ENCODE peak calls at places on chromosomes 6 and 20, in ten cellular contexts. B, O, E, G, R, J, L, P, F and M are unnamed samples.

GRCh38 chr6:113095836-113096235 is 748.7 kb downstream of the RFPL4B start:
- DNase-seq in E (no peak), P (no peak), F (no peak), O (no peak), R (no peak), B (no peak), J (no peak), L (no peak), G (no peak), M (no peak)

GRCh38 chr6:116438590-116439448 is 22.4 kb upstream of the CALHM6 start:
- DNase-seq in E (no peak), L (no peak), F (no peak), P (no peak), O (no peak), G (no peak), B (no peak), R (no peak), J (no peak), M (no peak)

GRCh38 chr20:53809242-53809641 is 215.6 kb upstream of the ZNF217 start:
- DNase-seq in L (no peak), G (no peak), F (no peak), B (no peak), P (no peak), O (no peak), J (no peak), E (no peak), R (no peak), M (no peak)

GRCh38 chr6:25083784-25084507 is 148.2 kb upstream of the RIPOR2 start:
- DNase-seq in P (no peak), B (no peak), F (no peak), E (no peak), O (no peak), R (no peak), L (no peak), J (no peak), G (no peak), M (no peak)

GRCh38 chr20:15616626-15617025 is 956.6 kb downstream of the KIF16B start:
- DNase-seq in B (no peak), O (no peak), P (peak), E (no peak), F (no peak), R (no peak), L (no peak), G (no peak), J (no peak), M (no peak)

GRCh38 chr20:11352041-11352440 is 565.7 kb upstream of the BTBD3 start:
- DNase-seq in G (no peak), E (no peak), B (no peak), P (no peak), O (no peak), L (no peak), F (no peak), R (no peak), J (no peak), M (no peak)

GRCh38 chr6:166515072-166515810 is 71.2 kb downstream of the RAMACL start:
- DNase-seq in P (peak), L (no peak), R (no peak), O (no peak), G (peak), J (no peak), B (peak), E (no peak), F (peak), M (no peak)

GRCh38 chr6:108755257-108756240 is 92.7 kb upstream of the ARMC2 start:
- DNase-seq in B (no peak), O (no peak), R (no peak), L (no peak), F (no peak), J (no peak), P (peak), G (no peak), E (peak), M (no peak)

GRCh38 chr6:79841577-79842381 is 105.6 kb downstream of the ELOVL4 start:
- DNase-seq in R (no peak), P (no peak), J (no peak), E (no peak), F (no peak), B (no peak), G (no peak), O (no peak), L (no peak), M (no peak)

GRCh38 chr6:116062496-116062895 is 1.8 kb upstream of the FRK start:
- DNase-seq in J (no peak), F (no peak), P (no peak), B (no peak), E (no peak), R (no peak), L (no peak), G (no peak), O (no peak), M (no peak)

GRCh38 chr20:51419646-51420045 is 122.9 kb downstream of the NFATC2 start:
- DNase-seq in O (no peak), E (no peak), L (no peak), G (no peak), P (no peak), B (no peak), F (no peak), R (no peak), J (no peak), M (no peak)

GRCh38 chr6:66478705-66479104 is 771.7 kb upstream of the EYS start:
- DNase-seq in B (no peak), P (peak), G (no peak), O (no peak), J (no peak), F (no peak), L (no peak), E (no peak), R (no peak), M (no peak)

GRCh38 chr20:54197621-54198604 is 10.0 kb upstream of the PFDN4 start:
- DNase-seq in G (no peak), L (peak), J (no peak), O (no peak), B (no peak), P (peak), E (no peak), F (peak), R (no peak), M (no peak)

GRCh38 chr6:7165736-7166296 is 58.1 kb downstream of the RREB1 start:
- DNase-seq in P (no peak), J (no peak), E (no peak), G (no peak), L (no peak), B (no peak), F (no peak), R (no peak), O (no peak), M (no peak)

GRCh38 chr6:88519227-88520019 is 353.3 kb upstream of the CNR1 start:
- DNase-seq in P (no peak), E (peak), J (no peak), O (no peak), G (no peak), F (no peak), R (no peak), B (no peak), L (no peak), M (no peak)

GRCh38 chr20:19363439-19363838 is 151.0 kb downstream of the SLC24A3 start:
- DNase-seq in F (no peak), E (no peak), R (no peak), B (no peak), O (no peak), J (no peak), L (no peak), P (no peak), G (no peak), M (no peak)

GRCh38 chr6:111480988-111481830 is 1.8 kb downstream of the REV3L start:
- DNase-seq in O (no peak), B (no peak), E (no peak), R (no peak), G (no peak), P (peak), F (peak), J (no peak), L (no peak), M (no peak)

GRCh38 chr6:113856011-113856551 is 1.1 kb upstream of the MARCKS start:
- DNase-seq in J (no peak), L (no peak), R (peak), P (peak), O (peak), E (peak), B (no peak), F (peak), G (no peak), M (no peak)

GRCh38 chr6:31877651-31878161 is 1.1 kb downstream of the SLC44A4 start:
- DNase-seq in L (no peak), F (no peak), B (no peak), O (no peak), P (no peak), G (no peak), R (no peak), E (peak), J (peak), M (no peak)

DNA sequence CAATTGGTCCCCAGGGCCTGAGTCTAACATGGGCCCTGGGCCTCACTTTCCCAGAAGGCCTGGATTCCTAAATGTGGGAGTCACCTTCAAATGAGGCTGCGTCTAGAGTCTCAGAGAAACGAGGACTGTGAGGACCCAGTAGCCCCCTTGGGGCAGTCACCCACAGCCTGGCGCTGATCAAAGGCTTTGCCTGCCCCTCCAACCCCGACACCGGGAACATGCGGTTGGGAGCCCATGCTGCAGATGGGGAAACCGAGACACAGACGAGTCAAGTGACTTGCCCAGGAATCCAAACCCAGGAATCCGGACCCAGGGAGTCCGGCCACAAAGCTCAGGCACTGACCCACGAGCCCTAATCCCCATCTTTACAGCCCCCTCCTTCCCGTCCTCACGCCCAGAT is 209.7 kb downstream of the PREX1 start:
- DNase-seq in R (no peak), O (no peak), E (no peak), L (no peak), P (no peak), J (peak), F (no peak), G (no peak), B (no peak), M (no peak)
- TF ChIP-seq CTCF in R (no peak), O (no peak), E (no peak), L (no peak), P (no peak), J (no peak), F (no peak), G (no peak), B (no peak), M (no peak)

DNA sequence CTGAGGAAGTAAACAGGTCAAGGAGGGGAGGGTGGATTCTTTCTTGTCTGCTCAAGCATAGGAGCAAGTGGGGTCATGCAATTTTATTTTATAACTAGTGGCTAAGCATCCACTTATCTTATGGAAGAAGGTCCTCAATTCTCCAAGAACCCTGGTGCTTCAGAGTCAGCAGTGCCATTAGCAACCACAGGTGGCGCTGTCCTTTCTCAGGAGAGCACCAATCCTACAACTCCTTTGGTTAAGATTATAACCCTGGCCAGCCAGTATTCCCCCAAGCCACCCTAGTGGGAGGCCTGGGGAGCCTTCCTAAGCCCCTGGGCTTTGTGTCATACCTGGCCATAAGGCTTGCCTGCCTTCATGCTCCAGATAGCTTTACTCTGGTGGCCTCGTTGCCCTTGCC is 60.7 kb downstream of the PCSK2 start:
- DNase-seq in R (no peak), P (no peak), L (no peak), O (no peak), G (no peak), F (no peak), B (no peak), E (no peak), J (no peak), M (no peak)
- TF ChIP-seq CTCF in R (peak), P (peak), L (peak), O (no peak), G (no peak), F (no peak), B (peak), E (no peak), J (no peak), M (peak)

DNA sequence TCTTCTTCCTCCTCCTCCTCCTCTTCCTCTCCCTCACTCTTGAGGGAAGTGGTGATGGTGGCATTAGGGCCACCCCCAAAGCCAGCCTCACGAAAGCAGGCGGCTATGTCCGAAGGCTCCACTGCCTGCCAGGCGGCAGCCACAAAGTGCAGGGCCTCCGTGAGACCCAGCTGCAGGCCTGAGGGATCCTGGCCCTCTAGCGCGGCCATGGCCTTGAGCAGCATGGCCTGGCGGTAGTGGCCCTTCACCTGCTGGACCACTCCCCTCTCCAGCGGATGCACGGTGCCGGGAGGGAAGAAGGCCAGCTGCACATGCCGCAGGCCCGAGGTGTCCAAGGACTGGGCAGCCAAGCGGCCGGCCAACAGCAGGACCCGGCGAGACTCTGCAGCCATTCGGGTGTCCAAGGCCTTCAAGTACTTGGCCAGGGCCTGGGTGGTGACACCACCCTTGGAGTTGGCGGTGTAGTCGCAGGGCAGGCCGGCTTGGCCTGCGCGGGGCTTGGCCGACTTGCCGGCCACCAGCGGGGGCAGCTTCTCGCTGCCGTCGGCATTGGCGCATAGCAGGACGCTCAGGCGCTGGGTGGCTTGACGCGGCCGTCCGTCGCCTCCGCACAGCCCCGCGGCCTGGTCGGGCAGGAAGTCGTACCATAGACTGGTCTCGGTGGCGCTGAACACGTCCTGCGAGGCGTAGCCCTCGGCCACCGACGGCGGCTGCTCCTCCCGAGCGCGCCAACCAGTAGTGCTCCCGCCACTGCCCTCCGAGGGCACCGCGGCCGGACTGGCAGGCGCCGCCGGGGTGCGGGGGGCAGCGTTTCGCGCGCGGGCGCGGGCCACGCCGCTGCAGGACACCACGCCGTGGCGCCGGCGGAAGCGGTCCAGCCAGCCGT is 1.1 kb downstream of the CENPB start:
- DNase-seq in E (no peak), L (no peak), F (no peak), R (no peak), B (no peak), G (no peak), O (no peak), P (peak), J (no peak), M (no peak)
- TF ChIP-seq CTCF in E (peak), L (no peak), F (no peak), R (no peak), B (no peak), G (no peak), O (no peak), P (no peak), J (no peak), M (no peak)

GRCh38 chr6:33851959-33852358 is 48.2 kb upstream of the MLN start:
- DNase-seq in J (no peak), O (no peak), P (peak), G (peak), B (peak), E (peak), F (no peak), R (peak), L (no peak), M (no peak)
- TF ChIP-seq CTCF in J (no peak), O (peak), P (peak), G (no peak), B (peak), E (peak), F (peak), R (peak), L (peak), M (peak)